ENCODE peak calls at places on chromosome 5, in seven cellular contexts. L, S, V, J, D, H and M are unnamed samples.

GRCh38 chr5:118679123-118679940 is 309.0 kb downstream of the DTWD2 start:
- DNase-seq in V (no peak), S (no peak), H (no peak), L (no peak), D (no peak), J (no peak), M (no peak)

GRCh38 chr5:134240421-134240962 is 14.6 kb upstream of the PPP2CA start:
- DNase-seq in L (peak), H (no peak), S (no peak), J (no peak), V (no peak), D (peak), M (no peak)

GRCh38 chr5:82784521-82784920 is 292.7 kb downstream of the TMEM167A start:
- DNase-seq in D (no peak), S (no peak), V (no peak), L (no peak), H (no peak), J (no peak), M (no peak)

GRCh38 chr5:59746261-59746765 is 147.2 kb downstream of the PDE4D start:
- DNase-seq in L (no peak), J (no peak), D (no peak), V (no peak), H (no peak), S (no peak), M (no peak)

GRCh38 chr5:178540526-178540925 is 49.7 kb downstream of the COL23A1 start:
- DNase-seq in J (no peak), H (no peak), V (no peak), D (no peak), L (no peak), S (no peak), M (no peak)

GRCh38 chr5:71891856-71892255 is 172.8 kb downstream of the CARTPT start:
- DNase-seq in J (peak), D (no peak), V (no peak), S (no peak), L (no peak), H (no peak), M (no peak)

GRCh38 chr5:27472000-27472763 is 433.8 kb upstream of the CDH9 start:
- DNase-seq in H (peak), D (peak), V (peak), S (no peak), L (peak), J (peak), M (no peak)

GRCh38 chr5:145237843-145238242 is 597.3 kb downstream of the PRELID2 start:
- DNase-seq in H (no peak), L (peak), D (peak), J (peak), S (peak), V (no peak), M (peak)

GRCh38 chr5:88145205-88145602 is 123.4 kb downstream of the TMEM161B start:
- DNase-seq in S (no peak), J (no peak), L (no peak), V (no peak), D (no peak), H (no peak), M (no peak)

GRCh38 chr5:142428773-142429473 is 104.1 kb upstream of the SPRY4 start:
- DNase-seq in J (no peak), D (no peak), V (no peak), H (no peak), S (no peak), L (no peak), M (no peak)

GRCh38 chr5:154308457-154309360 is 118.2 kb downstream of the GALNT10 start:
- DNase-seq in D (peak), V (no peak), H (no peak), S (no peak), J (no peak), L (no peak), M (no peak)

GRCh38 chr5:43497311-43498104 is 13.8 kb upstream of the TMEM267 start:
- DNase-seq in L (no peak), J (no peak), D (no peak), S (no peak), H (no peak), V (no peak), M (no peak)

GRCh38 chr5:154829181-154829588 is 21.2 kb downstream of the FAXDC2 start:
- DNase-seq in V (no peak), D (no peak), L (no peak), S (peak), J (no peak), H (no peak), M (no peak)

DNA sequence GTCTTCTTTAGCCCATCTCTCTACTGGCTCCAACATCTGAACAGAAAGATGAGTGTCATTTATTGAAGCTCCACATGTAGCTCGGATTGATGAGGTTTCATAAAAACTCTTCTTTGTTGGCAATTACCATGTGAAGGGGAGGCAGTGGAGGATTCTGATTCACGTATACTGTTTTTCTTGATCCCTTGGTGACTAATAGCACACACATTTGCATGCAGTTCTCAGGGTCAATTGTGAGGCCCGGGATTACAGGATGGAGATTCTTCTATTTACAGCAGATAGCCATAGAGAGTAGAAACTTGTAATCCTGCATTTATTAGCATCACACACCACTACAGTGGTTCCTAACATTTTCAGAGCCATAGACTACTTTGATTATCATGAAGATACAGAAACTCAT is 133.2 kb upstream of the MARCHF11 start:
- DNase-seq in S (no peak), H (no peak), J (no peak), D (no peak), L (no peak), V (no peak), M (no peak)
- TF ChIP-seq SIN3A in S (no peak), H (no peak), J (no peak), D (no peak), L (no peak), V (no peak), M (no peak)

GRCh38 chr5:96455789-96456188 is 22.7 kb upstream of the PCSK1 start:
- DNase-seq in L (no peak), D (no peak), H (no peak), S (no peak), J (no peak), V (no peak), M (no peak)

GRCh38 chr5:96463106-96463505 is 30.1 kb upstream of the PCSK1 start:
- DNase-seq in V (no peak), L (no peak), J (no peak), S (no peak), H (no peak), D (no peak), M (no peak)

GRCh38 chr5:96459313-96460109 is 26.5 kb upstream of the PCSK1 start:
- DNase-seq in S (no peak), H (no peak), D (no peak), V (no peak), J (no peak), L (no peak), M (no peak)
- TF ChIP-seq SIN3A in S (no peak), H (no peak), D (no peak), V (no peak), J (no peak), L (no peak), M (no peak)

GRCh38 chr5:30436718-30437117 is 756.8 kb upstream of the CDH6 start:
- DNase-seq in D (no peak), J (no peak), H (no peak), V (no peak), L (no peak), S (no peak), M (no peak)
- TF ChIP-seq SIN3A in D (no peak), J (no peak), H (no peak), V (no peak), L (no peak), S (no peak), M (no peak)

GRCh38 chr5:31530541-31531265 is 1.2 kb downstream of the DROSHA start:
- DNase-seq in S (no peak), J (no peak), L (peak), V (no peak), D (no peak), H (peak), M (no peak)
- TF ChIP-seq SIN3A in S (no peak), J (no peak), L (no peak), V (no peak), D (no peak), H (no peak), M (no peak)

GRCh38 chr5:177438468-177438867 is 8.1 kb upstream of the PRR7 start:
- DNase-seq in H (no peak), V (no peak), S (no peak), D (no peak), L (no peak), J (no peak), M (no peak)

GRCh38 chr5:177439518-177440053 is 7.0 kb upstream of the PRR7 start:
- DNase-seq in J (no peak), L (no peak), D (no peak), H (no peak), V (no peak), S (no peak), M (no peak)

GRCh38 chr5:177435847-177436536 is 9.5 kb downstream of the GRK6 start:
- DNase-seq in D (no peak), J (no peak), L (no peak), S (no peak), V (no peak), H (no peak), M (no peak)

GRCh38 chr5:177434942-177435738 is 8.7 kb downstream of the GRK6 start:
- DNase-seq in V (no peak), L (peak), S (no peak), D (no peak), H (no peak), J (no peak), M (no peak)

DNA sequence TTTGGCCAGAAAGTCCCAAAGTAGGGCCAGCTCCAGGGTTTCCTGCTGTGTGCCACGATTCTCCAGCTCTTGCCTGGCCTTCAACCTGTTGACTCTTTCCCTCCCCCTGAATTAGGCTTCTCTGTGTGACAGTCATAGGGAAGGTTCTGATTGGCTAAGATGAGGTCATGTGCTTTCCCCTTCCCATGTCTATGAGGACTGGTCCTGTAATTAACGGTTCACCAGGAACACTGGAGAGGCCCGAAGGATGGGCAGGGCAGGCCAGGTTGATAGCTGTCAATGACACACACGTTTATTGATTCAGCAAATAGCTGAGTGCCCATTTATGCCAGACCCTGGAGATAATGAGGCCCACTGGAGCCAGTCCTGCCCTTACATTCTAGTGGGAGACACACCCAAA is 9.0 kb upstream of the PRR7 start:
- DNase-seq in H (no peak), V (no peak), D (no peak), S (no peak), J (no peak), L (no peak), M (no peak)
- TF ChIP-seq SIN3A in H (no peak), V (no peak), D (no peak), S (no peak), J (no peak), L (no peak), M (no peak)

GRCh38 chr5:109983135-109983534 is 293.4 kb downstream of the MAN2A1 start:
- DNase-seq in J (no peak), D (no peak), L (no peak), S (no peak), H (no peak), V (no peak), M (no peak)

GRCh38 chr5:109986726-109987125 is 297.0 kb downstream of the MAN2A1 start:
- DNase-seq in H (no peak), V (no peak), J (no peak), D (no peak), S (no peak), L (peak), M (no peak)

GRCh38 chr5:109987355-109987754 is 297.6 kb downstream of the MAN2A1 start:
- DNase-seq in V (no peak), J (no peak), H (no peak), D (no peak), L (no peak), S (no peak), M (no peak)

GRCh38 chr5:109987970-109988369 is 298.2 kb downstream of the MAN2A1 start:
- DNase-seq in H (no peak), V (no peak), D (no peak), L (no peak), S (no peak), J (no peak), M (no peak)

DNA sequence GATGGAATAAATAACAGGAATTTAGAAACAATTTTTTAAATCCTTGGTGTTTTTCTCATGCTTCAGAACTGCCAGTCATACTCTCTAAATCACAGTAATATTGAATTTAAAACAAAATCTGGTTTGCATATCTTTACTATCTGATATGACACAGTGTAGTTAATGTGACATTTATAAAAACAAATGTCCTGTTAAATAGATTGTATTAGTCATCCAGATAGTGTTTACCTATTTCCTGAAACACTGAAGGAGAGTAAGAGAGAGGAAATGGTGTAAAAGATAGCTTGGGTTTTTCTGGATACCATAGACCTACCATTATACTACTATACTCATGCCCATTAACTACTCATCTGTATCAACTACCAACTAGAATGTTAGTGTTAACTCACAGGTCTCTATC is 292.3 kb downstream of the MAN2A1 start:
- DNase-seq in L (no peak), J (no peak), D (no peak), S (no peak), H (no peak), V (no peak), M (no peak)
- TF ChIP-seq SIN3A in L (no peak), J (no peak), D (no peak), S (no peak), H (no peak), V (no peak), M (no peak)

GRCh38 chr5:107385701-107386100 is 285.0 kb downstream of the EFNA5 start:
- DNase-seq in L (no peak), S (no peak), J (no peak), D (no peak), V (no peak), H (no peak), M (no peak)

GRCh38 chr5:107389130-107389553 is 281.6 kb downstream of the EFNA5 start:
- DNase-seq in J (no peak), D (no peak), H (no peak), V (peak), L (no peak), S (no peak), M (peak)

GRCh38 chr5:107389769-107390168 is 281.0 kb downstream of the EFNA5 start:
- DNase-seq in D (no peak), H (no peak), V (no peak), L (no peak), S (no peak), J (no peak), M (peak)

GRCh38 chr5:107391787-107392186 is 278.9 kb downstream of the EFNA5 start:
- DNase-seq in L (no peak), J (no peak), V (no peak), H (no peak), S (no peak), D (no peak), M (no peak)

GRCh38 chr5:107388111-107388861 is 282.5 kb downstream of the EFNA5 start:
- DNase-seq in D (peak), H (no peak), J (no peak), V (peak), S (no peak), L (no peak), M (peak)
- TF ChIP-seq SIN3A in D (no peak), H (no peak), J (no peak), V (no peak), S (no peak), L (no peak), M (no peak)

DNA sequence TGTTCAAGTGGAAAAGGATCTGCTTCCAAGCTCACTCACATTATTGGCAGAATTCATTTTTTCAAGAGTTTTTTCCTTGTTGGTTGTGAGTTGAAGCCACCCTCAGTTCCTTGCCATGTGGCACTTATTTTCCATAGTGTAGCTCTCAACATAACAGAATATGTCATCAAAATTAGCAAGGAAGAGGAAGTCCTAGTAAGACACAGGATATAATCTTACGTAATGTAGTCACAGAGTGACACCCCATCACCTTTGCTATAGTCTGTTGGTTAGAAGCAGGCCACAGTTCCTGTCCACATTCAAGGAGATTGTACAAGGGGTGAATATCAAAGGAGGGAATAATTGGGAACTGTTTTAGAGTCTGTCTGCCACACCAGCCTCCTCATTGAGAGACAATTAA is 15.7 kb downstream of the IRGM start:
- DNase-seq in S (no peak), H (no peak), L (no peak), V (no peak), J (no peak), D (no peak), M (no peak)
- TF ChIP-seq SIN3A in S (no peak), H (no peak), L (no peak), V (no peak), J (no peak), D (no peak), M (no peak)